ENCODE peak calls at places on chromosome 19, in five cellular contexts. B, Z, H, P and D are unnamed samples.

GRCh38 chr19:37537391-37537947 is 30.7 kb downstream of the ZNF793 start:
- DNase-seq in B (no peak), Z (no peak), H (no peak), P (no peak), D (no peak)

GRCh38 chr19:53158119-53158656 is 665 bp downstream of the ZNF347 start:
- DNase-seq in B (peak), Z (no peak), H (peak), P (peak), D (peak)

GRCh38 chr19:54063350-54064078 is at the start of gene VSTM1:
- DNase-seq in B (no peak), Z (no peak), H (no peak), P (no peak), D (no peak)

GRCh38 chr19:15256708-15257331 is 24.6 kb upstream of the EPHX3 start:
- DNase-seq in B (no peak), Z (no peak), H (no peak), P (no peak), D (no peak)

GRCh38 chr19:13847900-13848677 is 28.8 kb upstream of the NANOS3 start:
- DNase-seq in B (no peak), Z (no peak), H (no peak), P (no peak), D (no peak)

GRCh38 chr19:17469371-17470203 is 737 bp upstream of the SLC27A1 start:
- DNase-seq in B (peak), Z (peak), H (peak), P (peak), D (peak)

GRCh38 chr19:7654401-7654800 is 14.4 kb upstream of the RETN start:
- DNase-seq in B (no peak), Z (no peak), H (no peak), P (no peak), D (no peak)

GRCh38 chr19:16445238-16446107 is 26.3 kb downstream of the EPS15L1 start:
- DNase-seq in B (no peak), Z (no peak), H (peak), P (no peak), D (no peak)

GRCh38 chr19:1069009-1069779 is 2.2 kb downstream of the ARHGAP45 start:
- DNase-seq in B (no peak), Z (peak), H (peak), P (peak), D (no peak)

GRCh38 chr19:3420909-3421619 is 54.7 kb downstream of the NFIC start:
- DNase-seq in B (no peak), Z (no peak), H (no peak), P (no peak), D (no peak)

GRCh38 chr19:5717215-5717614 is 2.7 kb downstream of the LONP1 start:
- DNase-seq in B (no peak), Z (no peak), H (no peak), P (no peak), D (no peak)

GRCh38 chr19:13875824-13876223 is 1.1 kb upstream of the NANOS3 start:
- DNase-seq in B (no peak), Z (no peak), H (no peak), P (no peak), D (no peak)

GRCh38 chr19:55230780-55231179 is 2.2 kb upstream of the TMEM86B start:
- DNase-seq in B (no peak), Z (no peak), H (no peak), P (no peak), D (no peak)

GRCh38 chr19:17052439-17052838 is 22.8 kb downstream of the HAUS8 start:
- DNase-seq in B (peak), Z (no peak), H (peak), P (no peak), D (peak)

GRCh38 chr19:34837262-34837661 is 64.2 kb upstream of the ZNF599 start:
- DNase-seq in B (no peak), Z (no peak), H (no peak), P (peak), D (no peak)

GRCh38 chr19:18068395-18068794 is 18.3 kb downstream of the IL12RB1 start:
- DNase-seq in B (no peak), Z (no peak), H (no peak), P (no peak), D (no peak)

GRCh38 chr19:1183543-1184172 is 9.6 kb upstream of the SBNO2 start:
- DNase-seq in B (no peak), Z (no peak), H (no peak), P (no peak), D (no peak)

GRCh38 chr19:8569066-8569761 is 8.0 kb downstream of the MYO1F start:
- DNase-seq in B (no peak), Z (peak), H (peak), P (no peak), D (no peak)

GRCh38 chr19:28543244-28543776 is 669.6 kb downstream of the UQCRFS1 start:
- DNase-seq in B (no peak), Z (no peak), H (no peak), P (no peak), D (no peak)

GRCh38 chr19:4061178-4061682 is 5.5 kb downstream of the ZBTB7A start:
- DNase-seq in B (no peak), Z (no peak), H (no peak), P (peak), D (no peak)

DNA sequence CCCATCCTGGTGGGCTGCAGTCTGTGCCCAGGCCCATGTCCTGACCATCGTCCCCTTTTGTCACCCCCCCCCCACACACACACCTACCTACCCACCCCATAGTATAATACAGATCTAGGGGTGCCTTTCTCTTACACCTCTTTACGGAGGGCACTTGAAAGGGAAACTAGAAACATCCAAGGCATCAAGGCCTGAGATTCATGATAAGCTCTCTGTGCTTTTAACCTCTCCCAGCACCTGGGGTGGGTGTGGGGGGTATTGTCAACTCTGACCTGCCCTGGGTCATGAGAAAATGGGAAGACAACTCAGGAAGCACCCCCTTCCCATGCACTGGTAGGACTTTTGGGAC is 1.6 kb downstream of the BICRA start:
- DNase-seq in B (no peak), Z (no peak), H (no peak), P (no peak), D (no peak)
- TF ChIP-seq CTCF in B (no peak), Z (no peak), H (no peak), P (no peak), D (no peak)

DNA sequence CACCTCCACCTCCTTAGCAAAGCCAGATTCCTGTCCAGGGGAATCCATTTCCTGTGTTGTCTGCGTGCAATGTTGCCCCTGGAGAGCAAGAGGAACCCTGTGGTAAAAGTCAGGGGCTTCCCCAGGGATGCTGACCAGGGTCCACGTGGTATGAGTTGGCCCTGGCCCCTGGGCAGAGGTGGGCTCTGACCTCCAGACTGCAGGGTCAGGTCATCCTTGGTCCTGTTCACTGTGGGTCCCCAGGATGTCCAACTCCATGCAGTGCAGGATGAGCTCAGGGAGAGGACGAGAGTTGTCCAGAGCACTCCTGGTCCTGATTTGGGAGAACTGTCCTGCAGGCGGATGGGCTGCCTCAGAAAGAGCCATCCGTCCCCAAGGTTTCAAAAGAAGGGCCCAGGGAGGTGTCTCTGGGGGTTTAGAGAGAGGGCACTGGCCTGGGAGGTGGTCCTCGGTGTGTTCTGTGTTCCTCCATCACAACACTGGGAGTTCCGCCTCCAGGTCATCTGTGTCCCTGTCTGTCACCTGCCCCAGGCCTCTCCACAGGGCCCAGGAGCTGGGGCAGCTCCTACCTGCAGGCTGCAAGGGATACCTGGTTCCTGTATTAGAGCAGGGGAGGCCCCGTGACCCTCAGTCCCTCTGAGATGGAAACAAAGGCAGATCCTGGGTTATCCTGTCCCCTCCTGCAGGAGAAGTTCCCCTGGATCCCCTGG is 1.2 kb upstream of the CEACAM4 start:
- DNase-seq in B (no peak), Z (no peak), H (no peak), P (no peak), D (no peak)
- TF ChIP-seq CTCF in B (no peak), Z (no peak), H (no peak), P (no peak), D (no peak)

GRCh38 chr19:45200614-45201013 is 22.0 kb downstream of the BLOC1S3 start:
- DNase-seq in B (no peak), Z (no peak), H (peak), P (no peak), D (peak)
- TF ChIP-seq CTCF in B (no peak), Z (no peak), H (no peak), P (peak), D (peak)

DNA sequence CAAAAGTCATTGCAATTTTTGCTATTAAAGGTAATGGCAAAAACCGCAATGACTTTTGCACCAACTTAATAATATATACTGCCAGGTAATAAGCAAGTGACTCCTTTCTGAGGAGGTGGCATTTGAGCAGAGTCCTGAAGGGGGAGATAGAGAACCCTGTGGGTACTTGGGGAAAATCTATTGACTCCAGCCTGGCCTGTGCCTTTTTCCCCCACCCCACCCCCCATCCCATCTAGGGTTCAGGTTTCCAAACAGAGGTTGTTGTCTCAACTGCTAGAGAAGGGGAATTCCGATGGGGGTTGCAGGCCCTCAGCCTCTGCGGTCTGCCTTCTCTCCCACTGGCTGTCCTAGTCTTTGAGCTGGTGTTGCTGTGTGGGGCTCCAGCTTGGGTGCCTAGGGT is 11.5 kb downstream of the S1PR2 start:
- DNase-seq in B (no peak), Z (no peak), H (peak), P (no peak), D (peak)
- TF ChIP-seq CTCF in B (peak), Z (peak), H (peak), P (no peak), D (peak)

DNA sequence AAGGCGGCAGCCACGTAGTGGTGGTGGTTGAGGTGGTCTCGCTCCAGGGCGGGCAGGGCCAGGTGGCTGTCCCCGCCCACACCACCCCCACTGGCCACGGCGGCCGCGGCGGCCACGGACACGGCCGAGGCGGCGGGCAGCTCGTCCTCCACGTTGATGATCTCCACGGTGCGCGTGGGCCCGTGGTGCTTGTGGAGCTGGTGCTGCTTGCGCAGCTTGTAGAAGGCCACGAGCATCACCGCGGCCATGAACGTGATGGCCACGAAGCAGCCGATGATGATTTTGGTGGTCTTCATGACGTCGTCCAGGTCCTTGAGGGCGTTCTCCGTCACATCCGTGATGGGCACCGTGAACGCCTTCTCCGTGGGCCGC is 4.0 kb upstream of the ASPDH start:
- DNase-seq in B (no peak), Z (no peak), H (no peak), P (no peak), D (no peak)
- TF ChIP-seq CTCF in B (no peak), Z (no peak), H (no peak), P (no peak), D (no peak)

GRCh38 chr19:46834984-46835383 is 15.7 kb downstream of the AP2S1 start:
- DNase-seq in B (no peak), Z (no peak), H (no peak), P (no peak), D (no peak)
- TF ChIP-seq CTCF in B (no peak), Z (no peak), H (no peak), P (no peak), D (no peak)

GRCh38 chr19:46082728-46083050 is 41.8 kb downstream of the IGFL3 start:
- DNase-seq in B (no peak), Z (no peak), H (no peak), P (no peak), D (no peak)
- TF ChIP-seq CTCF in B (no peak), Z (no peak), H (no peak), P (no peak), D (no peak)

GRCh38 chr19:41019346-41019745 is 28.3 kb downstream of the CYP2B6 start:
- DNase-seq in B (no peak), Z (no peak), H (no peak), P (no peak), D (no peak)

GRCh38 chr19:41025871-41026270 is 34.8 kb downstream of the CYP2B6 start:
- DNase-seq in B (no peak), Z (no peak), H (no peak), P (no peak), D (peak)

GRCh38 chr19:41027273-41027967 is 36.3 kb downstream of the CYP2B6 start:
- DNase-seq in B (no peak), Z (no peak), H (no peak), P (no peak), D (no peak)

GRCh38 chr19:41025411-41025810 is 34.3 kb downstream of the CYP2B6 start:
- DNase-seq in B (no peak), Z (no peak), H (no peak), P (no peak), D (no peak)

GRCh38 chr19:41023193-41023592 is 32.1 kb downstream of the CYP2B6 start:
- DNase-seq in B (no peak), Z (no peak), H (no peak), P (no peak), D (no peak)
- TF ChIP-seq CTCF in B (no peak), Z (no peak), H (no peak), P (no peak), D (no peak)